ENCODE peak calls at places on chromosomes 1 and 21, in six cellular contexts. F, L, K, P, G and O are unnamed samples.

GRCh38 chr1:30263405-30263804 is 460.0 kb downstream of the MATN1 start:
- DNase-seq in G (no peak), P (no peak), F (no peak), L (no peak), K (no peak), O (no peak)

GRCh38 chr1:23100074-23100748 is 68.4 kb downstream of the LUZP1 start:
- DNase-seq in P (no peak), L (peak), F (peak), G (peak), K (no peak), O (peak)

GRCh38 chr1:39269791-39270342 is 65.4 kb downstream of the MACF1 start:
- DNase-seq in F (peak), P (no peak), L (peak), K (no peak), G (peak), O (no peak)

GRCh38 chr1:162110910-162111309 is 41.4 kb downstream of the NOS1AP start:
- DNase-seq in L (no peak), P (no peak), K (no peak), G (no peak), F (no peak), O (no peak)

GRCh38 chr21:15804247-15804985 is 74.6 kb downstream of the USP25 start:
- DNase-seq in P (no peak), K (no peak), G (no peak), L (no peak), F (no peak), O (no peak)

GRCh38 chr1:247421074-247421473 is 5.1 kb downstream of the NLRP3 start:
- DNase-seq in L (no peak), G (no peak), P (no peak), F (no peak), K (no peak), O (no peak)

GRCh38 chr1:231139659-231140650 is 21.9 kb upstream of the TRIM67 start:
- DNase-seq in P (peak), L (peak), F (peak), G (peak), K (no peak), O (peak)

GRCh38 chr1:48750089-48750488 is 26.6 kb downstream of the BEND5 start:
- DNase-seq in L (no peak), P (no peak), F (no peak), K (no peak), G (no peak), O (no peak)

GRCh38 chr1:54324031-54324654 is 82.1 kb downstream of the SSBP3 start:
- DNase-seq in K (no peak), P (no peak), G (no peak), L (no peak), F (no peak), O (no peak)

GRCh38 chr1:171142081-171142450 is 43.0 kb upstream of the FMO2 start:
- DNase-seq in G (peak), K (no peak), F (peak), P (no peak), L (peak), O (peak)

GRCh38 chr1:200038987-200039848 is 11.7 kb downstream of the NR5A2 start:
- DNase-seq in G (no peak), L (no peak), F (peak), K (no peak), P (peak), O (no peak)

GRCh38 chr1:180571060-180571831 is 12.5 kb downstream of the OVAAL start:
- DNase-seq in F (peak), P (no peak), G (no peak), L (no peak), K (no peak), O (no peak)

GRCh38 chr1:234848972-234849641 is 239.1 kb upstream of the IRF2BP2 start:
- DNase-seq in L (peak), K (no peak), F (peak), G (peak), P (no peak), O (peak)

GRCh38 chr1:160460683-160461287 is 60.4 kb downstream of the VANGL2 start:
- DNase-seq in F (no peak), G (no peak), P (no peak), K (no peak), L (no peak), O (no peak)

GRCh38 chr1:52593495-52593894 is 8.7 kb upstream of the GPX7 start:
- DNase-seq in K (no peak), G (peak), P (no peak), F (no peak), L (no peak), O (no peak)

GRCh38 chr1:107623431-107623830 is 341.5 kb downstream of the VAV3 start:
- DNase-seq in F (no peak), K (no peak), P (no peak), L (no peak), G (no peak), O (no peak)

GRCh38 chr1:85629532-85629920 is 49.0 kb downstream of the CCN1 start:
- DNase-seq in F (peak), K (no peak), G (peak), P (no peak), L (peak), O (no peak)

DNA sequence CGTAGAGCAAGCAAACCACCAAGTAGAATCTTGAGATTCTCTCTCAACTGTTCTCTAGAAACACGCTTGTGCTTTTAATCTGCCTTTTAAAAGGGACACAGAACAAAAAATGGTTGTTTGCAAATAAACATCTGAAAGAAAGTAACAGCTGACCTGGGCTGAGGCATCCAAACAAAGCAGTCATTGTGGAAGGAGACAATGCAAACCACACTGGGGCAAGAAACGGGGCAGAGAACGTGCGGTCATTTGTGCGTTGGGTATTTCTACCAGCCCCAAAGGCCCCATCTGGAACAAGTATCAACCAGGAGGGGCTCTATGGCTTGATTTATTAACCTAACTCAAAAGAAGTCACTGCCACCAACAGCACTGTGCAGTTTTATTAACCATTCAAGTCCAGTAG is 6.0 kb downstream of the STMN1 start:
- DNase-seq in L (no peak), K (no peak), P (no peak), F (no peak), G (no peak), O (no peak)
- H3K4me3 ChIP-seq in L (no peak), K (no peak), P (no peak), F (no peak), G (no peak), O (no peak)

GRCh38 chr1:223715710-223716103 is 3.4 kb downstream of the CAPN2 start:
- DNase-seq in K (no peak), P (no peak), G (no peak), L (no peak), F (no peak), O (no peak)
- H3K4me3 ChIP-seq in K (no peak), P (no peak), G (peak), L (peak), F (peak), O (peak)

DNA sequence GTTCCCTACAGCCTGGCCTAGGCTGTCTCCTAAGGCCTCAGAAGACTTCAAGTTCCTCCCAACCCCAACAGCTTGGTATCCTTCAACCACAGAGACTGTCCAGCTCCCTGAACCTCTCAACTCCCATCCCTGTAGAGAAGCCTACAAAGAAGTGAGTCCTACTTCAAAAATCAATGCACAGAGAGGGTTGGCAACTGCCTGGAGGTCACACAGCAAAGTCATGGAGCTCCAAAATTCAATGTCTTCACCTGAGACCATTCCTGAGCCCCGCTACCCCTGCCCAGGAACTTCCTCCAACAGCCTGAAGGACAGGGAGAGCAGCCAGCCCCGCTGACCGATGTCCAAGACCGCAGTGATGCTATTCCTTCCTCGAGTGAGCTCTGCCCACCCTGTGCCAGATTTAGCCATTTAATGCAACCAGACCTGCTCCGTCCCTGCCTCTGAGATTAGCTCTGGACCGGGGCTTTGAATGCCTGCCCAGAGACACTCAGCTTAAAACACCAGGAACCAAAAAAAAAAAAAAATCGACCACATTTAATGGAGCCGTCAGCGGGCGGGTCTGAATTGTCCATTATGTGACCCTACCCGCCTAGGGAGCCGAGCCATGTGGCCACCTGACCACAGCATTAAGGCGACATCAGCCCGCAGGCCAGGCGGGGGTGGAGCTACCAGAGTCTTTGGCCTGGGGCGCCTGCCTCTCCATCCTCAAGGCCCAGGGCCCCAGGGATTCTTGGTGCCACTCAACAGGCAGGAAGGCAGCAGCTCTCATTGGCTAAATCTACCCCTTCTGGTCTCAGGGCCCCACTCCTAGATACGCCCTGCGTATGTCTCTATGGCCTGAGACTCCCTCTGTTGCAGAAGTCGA is 148.6 kb downstream of the SYF2 start:
- DNase-seq in P (no peak), F (no peak), G (no peak), K (no peak), L (no peak), O (no peak)
- H3K4me3 ChIP-seq in P (no peak), F (no peak), G (no peak), K (no peak), L (no peak), O (no peak)

GRCh38 chr1:110714419-110715107 is 39.8 kb upstream of the KCNA3 start:
- DNase-seq in P (no peak), G (no peak), K (no peak), F (no peak), L (no peak), O (no peak)
- H3K4me3 ChIP-seq in P (no peak), G (no peak), K (no peak), F (no peak), L (no peak), O (no peak)

GRCh38 chr1:82728206-82728605 is 927.5 kb downstream of the ADGRL2 start:
- DNase-seq in G (no peak), L (no peak), P (no peak), K (no peak), F (no peak), O (no peak)
- H3K4me3 ChIP-seq in G (no peak), L (no peak), P (no peak), K (no peak), F (no peak), O (no peak)

GRCh38 chr1:165445388-165445787 is 462 bp upstream of the RXRG start:
- DNase-seq in P (no peak), F (no peak), L (no peak), K (no peak), G (no peak), O (no peak)
- H3K4me3 ChIP-seq in P (peak), F (no peak), L (no peak), K (no peak), G (no peak), O (no peak)

GRCh38 chr21:40842197-40842552 is 4.8 kb downstream of the DSCAM start:
- DNase-seq in F (no peak), L (no peak), G (no peak), K (no peak), P (no peak), O (no peak)
- H3K4me3 ChIP-seq in F (no peak), L (no peak), G (no peak), K (no peak), P (no peak), O (peak)

GRCh38 chr1:147762233-147763024 is 2.0 kb upstream of the GJA5 start:
- DNase-seq in L (no peak), P (no peak), K (no peak), G (no peak), F (no peak), O (no peak)
- H3K4me3 ChIP-seq in L (no peak), P (no peak), K (no peak), G (no peak), F (no peak), O (no peak)

DNA sequence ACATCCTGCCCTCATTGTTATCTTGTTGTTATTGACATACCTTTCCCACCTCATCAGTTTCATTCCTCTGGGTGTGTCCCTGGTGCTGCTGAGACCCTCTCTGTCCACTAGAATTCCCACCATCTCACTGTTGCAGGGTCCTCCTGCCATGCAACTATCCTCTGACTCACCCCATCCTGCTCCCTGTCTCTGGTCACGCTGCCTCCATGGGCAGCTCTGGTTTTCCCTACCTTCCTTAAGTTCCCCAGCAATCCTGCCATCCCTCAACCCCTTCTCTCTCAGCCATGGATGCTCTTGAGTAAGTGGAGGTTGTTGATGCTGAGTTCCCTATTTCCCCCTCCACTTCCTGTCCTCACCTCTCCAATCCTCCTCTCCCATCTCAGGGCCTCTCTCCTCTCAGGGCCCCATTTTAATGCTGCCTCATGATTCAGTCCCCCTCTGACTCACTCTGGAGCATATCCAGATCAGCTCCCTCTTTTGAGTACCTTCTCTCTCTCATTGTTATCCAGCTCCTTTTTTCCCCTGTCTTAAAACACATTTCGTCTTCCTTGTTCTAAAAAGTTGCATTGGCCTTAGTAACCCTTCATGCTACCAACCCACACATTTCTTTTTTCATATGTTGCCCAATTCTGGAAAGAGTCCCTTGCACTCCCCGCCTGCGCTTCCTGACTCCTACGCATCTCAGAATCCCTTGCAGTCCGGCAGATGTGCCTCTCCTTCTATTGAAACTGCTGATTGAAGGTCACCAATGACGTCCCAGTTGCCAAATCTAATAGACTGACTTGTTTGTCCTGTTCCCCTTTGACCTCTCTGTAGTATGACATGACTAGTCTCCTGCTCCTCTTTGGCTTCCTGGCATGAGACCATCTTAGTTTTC is 92.0 kb downstream of the CNIH3 start:
- DNase-seq in F (peak), P (no peak), G (peak), L (peak), K (no peak), O (peak)
- H3K4me3 ChIP-seq in F (no peak), P (no peak), G (no peak), L (no peak), K (no peak), O (no peak)